ENCODE peak calls at places on chromosome 22, in five cellular contexts. One of them, this sample, is unnamed.
A peak's percentile ranks its signal among the peaks of the same experiment; 100 is the strongest.

GRCh38 chr22:18035740-18036139 is 11.4 kb upstream of the MICAL3 start:
- DNase-seq in neural crest cell: no peak
- DNase-seq in progenitor cell of endocrine pancreas: no peak
- DNase-seq in HFF-Myc: no peak
- DNase-seq in osteocyte: no peak
- DNase-seq in this sample: no peak

GRCh38 chr22:44392446-44392921 is 79.7 kb upstream of the SHISAL1 start:
- DNase-seq in HFF-Myc: no peak
- DNase-seq in progenitor cell of endocrine pancreas: no peak
- DNase-seq in neural crest cell: no peak
- DNase-seq in osteocyte: peak; percentile 56
- DNase-seq in this sample: no peak

GRCh38 chr22:17434856-17435255 is 65.6 kb downstream of the CECR2 start:
- DNase-seq in neural crest cell: no peak
- DNase-seq in HFF-Myc: no peak
- DNase-seq in progenitor cell of endocrine pancreas: no peak
- DNase-seq in osteocyte: no peak
- DNase-seq in this sample: no peak

GRCh38 chr22:17924735-17925727 is 99.3 kb downstream of the MICAL3 start:
- DNase-seq in progenitor cell of endocrine pancreas: no peak
- DNase-seq in neural crest cell: no peak
- DNase-seq in osteocyte: no peak
- DNase-seq in HFF-Myc: no peak
- DNase-seq in this sample: no peak

GRCh38 chr22:32501797-32502290 is 27.2 kb downstream of the FBXO7 start:
- DNase-seq in HFF-Myc: no peak
- DNase-seq in osteocyte: no peak
- DNase-seq in neural crest cell: no peak
- DNase-seq in progenitor cell of endocrine pancreas: no peak
- DNase-seq in this sample: no peak

GRCh38 chr22:43535741-43536140 is 123.9 kb downstream of the MPPED1 start:
- DNase-seq in progenitor cell of endocrine pancreas: no peak
- DNase-seq in neural crest cell: no peak
- DNase-seq in HFF-Myc: no peak
- DNase-seq in osteocyte: no peak
- DNase-seq in this sample: no peak

GRCh38 chr22:24156146-24156914 is 25.0 kb upstream of the SUSD2 start:
- DNase-seq in progenitor cell of endocrine pancreas: no peak
- DNase-seq in HFF-Myc: no peak
- DNase-seq in osteocyte: no peak
- DNase-seq in neural crest cell: no peak
- DNase-seq in this sample: peak; percentile 64

GRCh38 chr22:28674121-28674563 is 5.5 kb downstream of the TTC28 start:
- DNase-seq in HFF-Myc: peak; percentile 59
- DNase-seq in progenitor cell of endocrine pancreas: no peak
- DNase-seq in osteocyte: no peak
- DNase-seq in neural crest cell: no peak
- DNase-seq in this sample: no peak

GRCh38 chr22:39699631-39700348 is 129.2 kb downstream of the CACNA1I start:
- DNase-seq in osteocyte: no peak
- DNase-seq in neural crest cell: peak; percentile 38
- DNase-seq in HFF-Myc: no peak
- DNase-seq in progenitor cell of endocrine pancreas: no peak
- DNase-seq in this sample: no peak

GRCh38 chr22:30705710-30706651 is 11.3 kb downstream of the OSBP2 start:
- DNase-seq in neural crest cell: no peak
- DNase-seq in progenitor cell of endocrine pancreas: no peak
- DNase-seq in osteocyte: no peak
- DNase-seq in HFF-Myc: peak; percentile 52
- DNase-seq in this sample: no peak

GRCh38 chr22:28574159-28574788 is 105.4 kb downstream of the TTC28 start:
- DNase-seq in neural crest cell: no peak
- DNase-seq in HFF-Myc: no peak
- DNase-seq in progenitor cell of endocrine pancreas: no peak
- DNase-seq in osteocyte: no peak
- DNase-seq in this sample: no peak

GRCh38 chr22:27752771-27753170 is 48.8 kb downstream of the MN1 start:
- DNase-seq in progenitor cell of endocrine pancreas: no peak
- DNase-seq in neural crest cell: no peak
- DNase-seq in osteocyte: no peak
- DNase-seq in HFF-Myc: no peak
- DNase-seq in this sample: no peak

GRCh38 chr22:39087881-39088687 is 9.0 kb upstream of the APOBEC3H start:
- DNase-seq in neural crest cell: peak; percentile 14
- DNase-seq in HFF-Myc: no peak
- DNase-seq in osteocyte: no peak
- DNase-seq in progenitor cell of endocrine pancreas: no peak
- DNase-seq in this sample: no peak

GRCh38 chr22:17418890-17419324 is 49.6 kb downstream of the CECR2 start:
- DNase-seq in neural crest cell: no peak
- DNase-seq in progenitor cell of endocrine pancreas: no peak
- DNase-seq in HFF-Myc: no peak
- DNase-seq in osteocyte: no peak
- DNase-seq in this sample: no peak

GRCh38 chr22:48742556-48743343 is 1084.9 kb downstream of the BRD1 start:
- DNase-seq in HFF-Myc: no peak
- DNase-seq in neural crest cell: no peak
- DNase-seq in osteocyte: peak; percentile 82
- DNase-seq in progenitor cell of endocrine pancreas: peak; percentile 7
- DNase-seq in this sample: no peak

GRCh38 chr22:35274154-35274871 is 17.0 kb downstream of the HMGXB4 start:
- DNase-seq in neural crest cell: no peak
- DNase-seq in osteocyte: no peak
- DNase-seq in HFF-Myc: no peak
- DNase-seq in progenitor cell of endocrine pancreas: no peak
- DNase-seq in this sample: no peak

GRCh38 chr22:37063436-37064420 is 12.2 kb downstream of the KCTD17 start:
- DNase-seq in osteocyte: no peak
- DNase-seq in HFF-Myc: no peak
- DNase-seq in progenitor cell of endocrine pancreas: no peak
- DNase-seq in neural crest cell: no peak
- DNase-seq in this sample: no peak

GRCh38 chr22:22235564-22235963 is 9.0 kb upstream of the VPREB1 start:
- DNase-seq in progenitor cell of endocrine pancreas: no peak
- DNase-seq in osteocyte: no peak
- DNase-seq in neural crest cell: peak; percentile 33
- DNase-seq in HFF-Myc: no peak
- DNase-seq in this sample: no peak

GRCh38 chr22:27802389-27803079 is 978 bp upstream of the MN1 start:
- DNase-seq in progenitor cell of endocrine pancreas: no peak
- DNase-seq in neural crest cell: no peak
- DNase-seq in osteocyte: no peak
- DNase-seq in HFF-Myc: no peak
- DNase-seq in this sample: peak; percentile 22

GRCh38 chr22:48613566-48614200 is 1214.0 kb downstream of the BRD1 start:
- DNase-seq in neural crest cell: no peak
- DNase-seq in progenitor cell of endocrine pancreas: no peak
- DNase-seq in HFF-Myc: no peak
- DNase-seq in osteocyte: no peak
- DNase-seq in this sample: no peak

DNA sequence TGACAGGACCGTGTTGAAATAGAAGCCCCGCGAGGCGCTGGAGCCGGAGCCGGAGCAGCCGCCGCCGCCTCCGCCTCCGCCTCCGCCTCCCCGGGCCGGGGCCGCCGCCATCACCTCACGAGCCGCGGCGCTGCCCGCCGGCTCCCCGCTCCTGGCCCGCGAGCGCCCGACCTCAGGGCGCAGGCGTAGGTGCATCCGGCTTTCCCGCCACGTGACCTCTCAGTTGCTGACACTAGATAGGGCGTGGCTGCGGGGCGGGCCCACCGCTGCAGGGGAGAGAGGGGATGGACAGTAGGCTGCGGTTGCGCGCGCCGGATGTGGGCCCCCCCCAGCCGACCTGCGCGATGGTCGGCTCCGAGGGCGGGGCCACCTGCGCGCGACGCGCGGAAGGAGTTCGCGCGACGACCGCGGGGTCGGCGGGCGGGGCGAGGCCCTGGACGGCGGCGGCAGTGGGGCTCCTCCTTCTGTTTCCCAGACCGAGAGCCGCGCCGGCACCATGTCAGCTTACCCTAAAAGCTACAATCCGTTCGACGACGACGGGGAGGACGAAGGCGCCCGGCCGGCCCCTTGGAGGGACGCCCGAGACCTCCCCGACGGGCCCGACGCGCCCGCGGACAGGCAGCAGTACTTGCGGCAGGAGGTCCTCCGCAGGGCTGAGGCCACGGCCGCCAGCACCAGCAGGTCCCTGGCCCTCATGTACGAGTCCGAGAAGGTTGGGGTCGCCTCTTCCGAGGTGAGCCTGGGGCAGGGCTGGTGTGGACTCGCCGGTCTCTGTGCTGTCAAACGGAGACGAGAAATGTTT is at the start of the genes PI4KA and SNAP29:
- DNase-seq in HFF-Myc: peak; percentile 91
- DNase-seq in neural crest cell: peak; percentile 91
- DNase-seq in osteocyte: peak; percentile 99
- DNase-seq in progenitor cell of endocrine pancreas: peak; percentile 97
- DNase-seq in this sample: peak; percentile 97
- TF ChIP-seq CTCF in HFF-Myc: no peak
- TF ChIP-seq CTCF in neural crest cell: peak; percentile 36
- TF ChIP-seq CTCF in osteocyte: no peak
- TF ChIP-seq CTCF in progenitor cell of endocrine pancreas: peak; percentile 9
- TF ChIP-seq CTCF in this sample: no peak

GRCh38 chr22:42111798-42112197 is 18.8 kb downstream of the CYP2D6 start:
- DNase-seq in osteocyte: no peak
- DNase-seq in neural crest cell: no peak
- DNase-seq in HFF-Myc: no peak
- DNase-seq in progenitor cell of endocrine pancreas: no peak
- DNase-seq in this sample: no peak

GRCh38 chr22:42108848-42109247 is 18.3 kb upstream of the NDUFA6 start:
- DNase-seq in HFF-Myc: no peak
- DNase-seq in progenitor cell of endocrine pancreas: no peak
- DNase-seq in neural crest cell: no peak
- DNase-seq in osteocyte: no peak
- DNase-seq in this sample: no peak

GRCh38 chr22:42116848-42117424 is 13.7 kb downstream of the CYP2D6 start:
- DNase-seq in osteocyte: no peak
- DNase-seq in progenitor cell of endocrine pancreas: no peak
- DNase-seq in neural crest cell: no peak
- DNase-seq in HFF-Myc: no peak
- DNase-seq in this sample: no peak

GRCh38 chr22:42114721-42115120 is 15.9 kb downstream of the CYP2D6 start:
- DNase-seq in progenitor cell of endocrine pancreas: no peak
- DNase-seq in osteocyte: no peak
- DNase-seq in neural crest cell: peak; percentile 43
- DNase-seq in HFF-Myc: no peak
- DNase-seq in this sample: no peak
- TF ChIP-seq CTCF in progenitor cell of endocrine pancreas: peak; percentile 35
- TF ChIP-seq CTCF in osteocyte: peak; percentile 10
- TF ChIP-seq CTCF in neural crest cell: peak; percentile 41
- TF ChIP-seq CTCF in HFF-Myc: peak; percentile 55
- TF ChIP-seq CTCF in this sample: no peak

DNA sequence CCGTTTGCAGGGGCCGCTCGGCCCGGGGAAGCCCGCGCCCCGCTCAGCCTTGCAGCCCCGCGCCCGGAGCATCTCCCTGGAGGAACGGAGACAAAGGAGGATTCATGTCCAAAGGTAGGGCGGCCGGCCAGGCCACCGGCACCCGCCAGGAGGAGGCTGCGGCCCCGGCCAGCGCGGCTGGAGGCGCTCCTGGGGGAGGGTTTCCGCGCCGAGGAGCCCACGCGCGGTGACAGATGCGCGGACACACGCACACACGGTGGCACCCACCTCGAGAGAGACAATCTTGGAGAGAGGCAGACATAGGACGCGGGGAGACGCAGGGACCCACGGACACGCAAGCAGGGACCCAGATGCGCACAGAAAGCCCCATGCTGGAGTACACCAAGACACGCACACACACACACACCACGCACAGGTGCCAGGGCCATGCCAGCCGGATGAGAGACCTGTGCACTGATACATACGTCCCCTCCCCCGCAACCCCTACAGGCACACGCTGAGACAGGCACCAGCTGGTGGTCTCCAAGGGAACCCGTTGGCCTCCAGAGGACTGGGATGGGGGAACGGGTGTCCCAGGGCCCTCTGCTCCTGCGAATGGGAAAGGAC is 7.8 kb downstream of the SEPTIN3 start:
- DNase-seq in osteocyte: no peak
- DNase-seq in neural crest cell: no peak
- DNase-seq in progenitor cell of endocrine pancreas: no peak
- DNase-seq in HFF-Myc: no peak
- DNase-seq in this sample: no peak
- TF ChIP-seq CTCF in osteocyte: no peak
- TF ChIP-seq CTCF in neural crest cell: no peak
- TF ChIP-seq CTCF in progenitor cell of endocrine pancreas: no peak
- TF ChIP-seq CTCF in HFF-Myc: no peak
- TF ChIP-seq CTCF in this sample: no peak

GRCh38 chr22:45462034-45462655 is 40.5 kb upstream of the FBLN1 start:
- DNase-seq in neural crest cell: no peak
- DNase-seq in HFF-Myc: no peak
- DNase-seq in osteocyte: no peak
- DNase-seq in progenitor cell of endocrine pancreas: no peak
- DNase-seq in this sample: no peak
- TF ChIP-seq CTCF in neural crest cell: peak; percentile 50
- TF ChIP-seq CTCF in HFF-Myc: no peak
- TF ChIP-seq CTCF in osteocyte: peak; percentile 25
- TF ChIP-seq CTCF in progenitor cell of endocrine pancreas: peak; percentile 65
- TF ChIP-seq CTCF in this sample: no peak

GRCh38 chr22:50605349-50606074 is 4.9 kb downstream of the MAPK8IP2 start:
- DNase-seq in neural crest cell: no peak
- DNase-seq in HFF-Myc: no peak
- DNase-seq in osteocyte: peak; percentile 83
- DNase-seq in progenitor cell of endocrine pancreas: no peak
- DNase-seq in this sample: no peak

GRCh38 chr22:50606561-50607365 is 6.2 kb downstream of the MAPK8IP2 start:
- DNase-seq in osteocyte: no peak
- DNase-seq in neural crest cell: no peak
- DNase-seq in HFF-Myc: no peak
- DNase-seq in progenitor cell of endocrine pancreas: no peak
- DNase-seq in this sample: no peak

GRCh38 chr22:50607366-50608020 is 6.9 kb downstream of the MAPK8IP2 start:
- DNase-seq in osteocyte: no peak
- DNase-seq in neural crest cell: no peak
- DNase-seq in progenitor cell of endocrine pancreas: no peak
- DNase-seq in HFF-Myc: no peak
- DNase-seq in this sample: no peak

GRCh38 chr22:50604623-50605348 is 4.2 kb downstream of the MAPK8IP2 start:
- DNase-seq in HFF-Myc: no peak
- DNase-seq in osteocyte: no peak
- DNase-seq in neural crest cell: no peak
- DNase-seq in progenitor cell of endocrine pancreas: no peak
- DNase-seq in this sample: no peak

DNA sequence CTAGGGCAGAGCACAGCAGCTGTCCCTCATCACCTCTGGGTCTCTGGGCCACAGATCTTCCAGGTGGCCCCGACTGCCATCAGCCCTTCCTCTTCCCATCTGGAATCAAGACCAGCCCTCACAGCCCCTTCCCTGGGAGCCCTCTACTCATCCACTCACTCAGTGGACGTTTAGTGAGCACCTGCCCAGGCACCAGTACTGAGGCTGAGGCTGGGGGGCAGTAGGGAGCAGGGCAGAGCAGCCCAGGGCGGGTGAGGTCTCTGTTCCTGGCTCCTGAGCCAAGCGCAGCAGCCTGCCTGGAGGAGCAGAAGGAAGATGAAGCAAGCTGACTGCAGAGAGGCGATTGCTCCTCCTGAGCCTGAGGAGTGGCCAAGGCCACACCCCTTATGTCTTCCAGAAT is 5.5 kb downstream of the MAPK8IP2 start:
- DNase-seq in progenitor cell of endocrine pancreas: no peak
- DNase-seq in osteocyte: no peak
- DNase-seq in neural crest cell: no peak
- DNase-seq in HFF-Myc: no peak
- DNase-seq in this sample: no peak
- TF ChIP-seq CTCF in progenitor cell of endocrine pancreas: no peak
- TF ChIP-seq CTCF in osteocyte: no peak
- TF ChIP-seq CTCF in neural crest cell: no peak
- TF ChIP-seq CTCF in HFF-Myc: peak; percentile 3
- TF ChIP-seq CTCF in this sample: no peak

GRCh38 chr22:50274311-50274710 is 4.1 kb upstream of the MAPK11 start:
- DNase-seq in HFF-Myc: no peak
- DNase-seq in progenitor cell of endocrine pancreas: no peak
- DNase-seq in osteocyte: no peak
- DNase-seq in neural crest cell: no peak
- DNase-seq in this sample: no peak
- TF ChIP-seq CTCF in HFF-Myc: peak; percentile 19
- TF ChIP-seq CTCF in progenitor cell of endocrine pancreas: peak; percentile 46
- TF ChIP-seq CTCF in osteocyte: peak; percentile 55
- TF ChIP-seq CTCF in neural crest cell: peak; percentile 51
- TF ChIP-seq CTCF in this sample: no peak

This sample was measured in activated B cell treated with CpG ODN at 0.5 μM for 24 hours.